ENCODE peak calls at places on chromosomes 3 and 15, in five cellular contexts. X, G, E, S and M are unnamed samples.
A peak's percentile ranks its signal among the peaks of the same experiment; 100 is the strongest.

GRCh38 chr3:10189557-10190374 is 25.0 kb downstream of the IRAK2 start:
- DNase-seq in X (no peak), G (peak; percentile 70), E (no peak), S (peak; percentile 81), M (peak; percentile 14)

GRCh38 chr3:100665230-100665629 is 44.1 kb upstream of the TFG start:
- DNase-seq in X (peak; percentile 9), G (peak; percentile 42), E (no peak), S (no peak), M (no peak)

GRCh38 chr3:12040902-12041301 is 36.7 kb downstream of the SYN2 start:
- DNase-seq in X (no peak), G (no peak), E (no peak), S (no peak), M (no peak)

GRCh38 chr15:39358441-39359041 is 222.3 kb upstream of the THBS1 start:
- DNase-seq in X (no peak), G (no peak), E (peak; percentile 2), S (peak; percentile 43), M (no peak)

GRCh38 chr15:69869881-69870465 is 227.7 kb downstream of the TLE3 start:
- DNase-seq in X (no peak), G (no peak), E (no peak), S (no peak), M (peak; percentile 86)

GRCh38 chr15:81317642-81318017 is 6.3 kb downstream of the STARD5 start:
- DNase-seq in X (no peak), G (no peak), E (no peak), S (no peak), M (no peak)

GRCh38 chr3:151732861-151733260 is 866 bp upstream of the AADACL2 start:
- DNase-seq in X (no peak), G (no peak), E (no peak), S (no peak), M (no peak)

GRCh38 chr3:61155701-61156292 is 95.5 kb downstream of the FHIT start:
- DNase-seq in X (no peak), G (no peak), E (no peak), S (no peak), M (no peak)

GRCh38 chr15:66786222-66786621 is 84.2 kb downstream of the SMAD6 start:
- DNase-seq in X (no peak), G (no peak), E (no peak), S (no peak), M (peak; percentile 30)

GRCh38 chr3:81218023-81218422 is 543.4 kb downstream of the GBE1 start:
- DNase-seq in X (no peak), G (no peak), E (no peak), S (peak; percentile 1), M (no peak)

GRCh38 chr3:53196575-53197407 is 35.8 kb downstream of the PRKCD start:
- DNase-seq in X (no peak), G (peak; percentile 67), E (no peak), S (peak; percentile 33), M (peak; percentile 43)